ENCODE peak calls at places on chromosomes 13 and 19, in seven cellular contexts. E is K562, I is HCT116, C is Panc1, Y is SK-N-SH, S is GM12878, U is HepG2. Z is an unnamed sample.
A peak's percentile ranks its signal among the peaks of the same experiment; 100 is the strongest.

GRCh38 chr13:27182054-27182453 is 10.4 kb upstream of the USP12 start:
- DNase-seq in Y (no peak), S (no peak), I (no peak), C (no peak), E (no peak), U (no peak), Z (no peak)

GRCh38 chr13:75596657-75597182 is 39.4 kb upstream of the LMO7 start:
- DNase-seq in Y (no peak), U (no peak), S (no peak), E (no peak), C (no peak), I (no peak), Z (no peak)

GRCh38 chr19:35216026-35216832 is 12.3 kb downstream of the FAM187B start:
- DNase-seq in C (no peak), U (no peak), I (no peak), E (no peak), Y (no peak), S (no peak), Z (no peak)

GRCh38 chr19:18737954-18738351 is 53.2 kb downstream of the COMP start:
- DNase-seq in U (peak; percentile 88), Y (no peak), C (no peak), I (no peak), E (no peak), S (no peak), Z (no peak)

GRCh38 chr19:16435238-16435911 is 36.4 kb downstream of the EPS15L1 start:
- DNase-seq in I (no peak), Y (no peak), U (no peak), E (no peak), S (no peak), C (no peak), Z (no peak)

GRCh38 chr19:42132030-42132628 is at the start of gene POU2F2:
- DNase-seq in U (no peak), S (peak; percentile 41), Y (no peak), I (no peak), C (no peak), E (peak; percentile 40), Z (peak; percentile 69)

GRCh38 chr13:78497702-78498319 is 105.5 kb downstream of the POU4F1 start:
- DNase-seq in S (no peak), Y (peak; percentile 7), U (no peak), C (no peak), E (no peak), I (no peak), Z (no peak)

GRCh38 chr19:4108767-4109625 is 14.9 kb downstream of the MAP2K2 start:
- DNase-seq in S (peak; percentile 79), Y (no peak), U (no peak), I (no peak), C (no peak), E (no peak), Z (no peak)

GRCh38 chr19:10699650-10700335 is 1.4 kb upstream of the QTRT1 start:
- DNase-seq in I (peak; percentile 48), C (no peak), S (peak; percentile 35), E (no peak), Y (peak; percentile 55), U (peak; percentile 35), Z (peak; percentile 77)

GRCh38 chr13:106491463-106491862 is 44.0 kb downstream of the EFNB2 start:
- DNase-seq in S (no peak), C (no peak), E (no peak), U (no peak), I (no peak), Y (no peak), Z (no peak)

GRCh38 chr19:13366529-13367143 is 139.6 kb downstream of the CACNA1A start:
- DNase-seq in E (peak; percentile 52), Y (peak; percentile 27), C (no peak), U (no peak), I (peak; percentile 51), S (no peak), Z (peak; percentile 56)

GRCh38 chr19:17692566-17692965 is 4.4 kb upstream of the UNC13A start:
- DNase-seq in E (no peak), I (no peak), U (no peak), C (no peak), S (no peak), Y (no peak), Z (no peak)

GRCh38 chr19:47310819-47311218 is 1.2 kb downstream of the C5AR1 start:
- DNase-seq in U (peak; percentile 36), Y (peak; percentile 62), C (no peak), I (no peak), E (no peak), S (no peak), Z (no peak)

GRCh38 chr19:2261438-2262172 is 5.4 kb upstream of the JSRP1 start:
- DNase-seq in C (no peak), E (peak; percentile 44), I (peak; percentile 37), S (no peak), U (no peak), Y (peak; percentile 49), Z (no peak)

GRCh38 chr19:29878973-29879654 is 62.9 kb upstream of the URI1 start:
- DNase-seq in C (peak; percentile 39), I (peak; percentile 48), S (no peak), U (peak; percentile 50), Y (peak; percentile 91), E (peak; percentile 77), Z (no peak)

GRCh38 chr13:32829676-32830091 is 186.5 kb upstream of the KL start:
- DNase-seq in E (no peak), C (no peak), I (peak; percentile 40), Y (no peak), S (no peak), U (no peak), Z (peak; percentile 19)

GRCh38 chr13:29100739-29101138 is 280.6 kb downstream of the MTUS2 start:
- DNase-seq in U (no peak), S (no peak), Y (no peak), E (no peak), C (no peak), I (no peak), Z (no peak)

GRCh38 chr19:644789-645188 is 5.1 kb downstream of the FGF22 start:
- DNase-seq in I (no peak), Y (no peak), S (no peak), E (no peak), C (no peak), U (no peak), Z (no peak)

GRCh38 chr19:51407631-51408131 is 9.8 kb downstream of the SIGLEC10 start:
- DNase-seq in Y (no peak), U (peak; percentile 74), S (no peak), C (no peak), I (peak; percentile 46), E (peak; percentile 77), Z (no peak)

GRCh38 chr13:49421391-49421790 is 22.5 kb downstream of the CAB39L start:
- DNase-seq in E (peak; percentile 7), S (peak; percentile 24), U (peak; percentile 81), C (no peak), I (peak; percentile 10), Y (no peak), Z (no peak)
- TF ChIP-seq SIN3A in E (no peak), S (no peak), U (no peak), C (no peak), I (no peak), Y (no peak), Z (no peak)

GRCh38 chr13:44646044-44646443 is 69.9 kb upstream of the TSC22D1 start:
- DNase-seq in I (no peak), Y (no peak), C (no peak), S (no peak), U (no peak), E (no peak), Z (no peak)
- TF ChIP-seq SIN3A in I (no peak), Y (no peak), C (no peak), S (no peak), U (no peak), E (no peak), Z (no peak)

GRCh38 chr13:110341445-110342247 is 34.6 kb downstream of the COL4A2 start:
- DNase-seq in U (no peak), I (no peak), S (no peak), E (no peak), C (no peak), Y (peak; percentile 55), Z (no peak)
- TF ChIP-seq SIN3A in U (no peak), I (no peak), S (no peak), E (no peak), C (no peak), Y (no peak), Z (no peak)

DNA sequence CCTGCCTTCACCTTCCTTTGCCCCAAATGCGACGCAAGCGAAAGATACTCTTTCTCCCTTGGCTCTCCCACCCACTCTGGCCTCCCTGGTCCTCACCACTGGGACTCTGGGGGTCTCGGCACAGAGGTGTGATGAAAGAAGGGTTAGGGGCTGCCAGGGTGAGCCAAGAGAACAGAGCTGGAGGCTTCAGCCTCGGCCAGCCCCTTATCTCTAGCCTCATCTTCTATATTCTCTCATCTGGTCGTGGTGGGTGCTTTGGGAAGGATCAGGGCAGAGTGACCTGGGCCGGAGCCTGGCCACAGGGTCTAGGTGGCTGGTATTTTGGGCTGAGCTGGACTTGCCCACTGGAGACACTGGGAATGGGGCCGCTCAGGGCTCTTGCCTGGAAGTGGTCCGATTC is 71.1 kb upstream of the KCTD15 start:
- DNase-seq in E (no peak), S (no peak), Y (no peak), C (no peak), U (no peak), I (no peak), Z (no peak)
- TF ChIP-seq SIN3A in E (no peak), S (no peak), Y (no peak), C (no peak), U (no peak), I (no peak), Z (no peak)

GRCh38 chr13:37540228-37540627 is 58.3 kb downstream of the POSTN start:
- DNase-seq in U (no peak), E (no peak), C (no peak), I (no peak), S (no peak), Y (no peak), Z (no peak)

GRCh38 chr13:37534181-37534580 is 64.4 kb downstream of the POSTN start:
- DNase-seq in Y (no peak), I (no peak), S (no peak), E (no peak), U (no peak), C (no peak), Z (no peak)

GRCh38 chr13:37539176-37539575 is 59.4 kb downstream of the POSTN start:
- DNase-seq in I (no peak), E (no peak), U (no peak), Y (no peak), C (no peak), S (no peak), Z (no peak)
- TF ChIP-seq SIN3A in I (no peak), E (no peak), U (no peak), Y (no peak), C (no peak), S (no peak), Z (no peak)